ENCODE peak calls at places on chromosomes 16 and 17, in four cellular contexts. U is hepatocyte, K is psoas muscle, O is brain microvascular endothelial cell. N is an unnamed sample.

GRCh38 chr17:40663252-40663651 is 1.7 kb downstream of the KRT222 start:
- DNase-seq in K (no peak), U (no peak), O (no peak), N (no peak)

GRCh38 chr17:75077490-75078096 is 10.2 kb upstream of the SLC16A5 start:
- DNase-seq in U (peak; percentile 54), K (peak; percentile 85), O (no peak), N (peak; percentile 32)

GRCh38 chr17:21573961-21574610 is 118.2 kb upstream of the KCNJ18 start:
- DNase-seq in O (peak; percentile 52), K (peak; percentile 80), U (no peak), N (peak; percentile 50)

GRCh38 chr17:7858487-7858832 is 657 bp downstream of the CYB5D1 start:
- DNase-seq in U (peak; percentile 73), K (peak; percentile 71), O (peak; percentile 29), N (no peak)

GRCh38 chr17:20191066-20191465 is 181.9 kb downstream of the SPECC1 start:
- DNase-seq in U (no peak), O (peak; percentile 68), K (no peak), N (peak; percentile 91)

GRCh38 chr16:79434771-79435170 is 165.8 kb downstream of the MAF start:
- DNase-seq in U (no peak), K (no peak), O (no peak), N (no peak)

GRCh38 chr16:80123189-80123588 is 417.6 kb upstream of the DYNLRB2 start:
- DNase-seq in U (no peak), O (peak; percentile 77), K (no peak), N (no peak)

GRCh38 chr16:27317738-27318398 is 4.1 kb downstream of the IL4R start:
- DNase-seq in O (no peak), U (no peak), K (no peak), N (no peak)

GRCh38 chr16:66007717-66008116 is 358.8 kb upstream of the CDH5 start:
- DNase-seq in K (peak; percentile 44), U (peak; percentile 8), O (peak; percentile 91), N (peak; percentile 72)

GRCh38 chr16:50198802-50199410 is 45.8 kb downstream of the TENT4B start:
- DNase-seq in K (no peak), O (no peak), U (no peak), N (no peak)

GRCh38 chr16:80274576-80275191 is 266.1 kb upstream of the DYNLRB2 start:
- DNase-seq in U (no peak), O (peak; percentile 79), K (no peak), N (peak; percentile 79)

GRCh38 chr16:68992521-68992920 is 112.9 kb upstream of the HAS3 start:
- DNase-seq in O (peak; percentile 50), U (peak; percentile 8), K (no peak), N (peak; percentile 76)

GRCh38 chr17:40111221-40112128 is 10.3 kb upstream of the MSL1 start:
- DNase-seq in U (peak; percentile 95), O (peak; percentile 77), K (peak; percentile 95), N (peak; percentile 91)

GRCh38 chr17:16005641-16006040 is 6.0 kb downstream of the TTC19 start:
- DNase-seq in O (no peak), U (no peak), K (no peak), N (no peak)

GRCh38 chr17:31373150-31374082 is 18.1 kb upstream of the RAB11FIP4 start:
- DNase-seq in U (peak; percentile 57), K (no peak), O (peak; percentile 59), N (peak; percentile 71)

GRCh38 chr17:4199818-4200402 is 56.9 kb downstream of the CYB5D2 start:
- DNase-seq in U (peak; percentile 69), O (no peak), K (no peak), N (peak; percentile 43)

GRCh38 chr17:38728290-38728831 is 1.8 kb upstream of the CISD3 start:
- DNase-seq in U (no peak), O (no peak), K (no peak), N (no peak)

GRCh38 chr16:86044241-86044671 is 145.3 kb downstream of the IRF8 start:
- DNase-seq in O (peak; percentile 2), U (peak; percentile 62), K (no peak), N (peak; percentile 22)

GRCh38 chr17:47687748-47688147 is 6.2 kb upstream of the TBKBP1 start:
- DNase-seq in K (no peak), U (no peak), O (no peak), N (no peak)

GRCh38 chr17:56597495-56597990 is 4.0 kb downstream of the NOG start:
- DNase-seq in U (peak; percentile 64), K (no peak), O (no peak), N (no peak)

GRCh38 chr17:75754378-75755204 is 10.4 kb downstream of the GALK1 start:
- DNase-seq in O (no peak), U (no peak), K (peak; percentile 44), N (no peak)

GRCh38 chr17:28086519-28086918 is 44.0 kb downstream of the NLK start:
- DNase-seq in K (no peak), O (peak; percentile 18), U (no peak), N (peak; percentile 41)

GRCh38 chr17:33303254-33303653 is 10.2 kb upstream of the ASIC2 start:
- DNase-seq in O (no peak), U (no peak), K (no peak), N (no peak)

GRCh38 chr17:33299115-33299514 is 6.0 kb upstream of the ASIC2 start:
- DNase-seq in O (no peak), K (no peak), U (no peak), N (no peak)

GRCh38 chr17:33297643-33298042 is 4.5 kb upstream of the ASIC2 start:
- DNase-seq in U (no peak), O (no peak), K (no peak), N (no peak)

GRCh38 chr17:33302394-33302793 is 9.3 kb upstream of the ASIC2 start:
- DNase-seq in O (no peak), K (no peak), U (no peak), N (no peak)
- TF ChIP-seq CTCF in O (no peak), K (no peak), U (no peak), N (no peak)

GRCh38 chr16:1745181-1745899 is 26.0 kb downstream of the NME3 start:
- DNase-seq in U (no peak), O (peak; percentile 55), K (no peak), N (peak; percentile 77)
- H3K4me3 ChIP-seq in U (no peak overlapping the region), O (peak overlapping the region; percentile 15), K (no peak overlapping the region), N (peak overlapping the region; percentile 20)

DNA sequence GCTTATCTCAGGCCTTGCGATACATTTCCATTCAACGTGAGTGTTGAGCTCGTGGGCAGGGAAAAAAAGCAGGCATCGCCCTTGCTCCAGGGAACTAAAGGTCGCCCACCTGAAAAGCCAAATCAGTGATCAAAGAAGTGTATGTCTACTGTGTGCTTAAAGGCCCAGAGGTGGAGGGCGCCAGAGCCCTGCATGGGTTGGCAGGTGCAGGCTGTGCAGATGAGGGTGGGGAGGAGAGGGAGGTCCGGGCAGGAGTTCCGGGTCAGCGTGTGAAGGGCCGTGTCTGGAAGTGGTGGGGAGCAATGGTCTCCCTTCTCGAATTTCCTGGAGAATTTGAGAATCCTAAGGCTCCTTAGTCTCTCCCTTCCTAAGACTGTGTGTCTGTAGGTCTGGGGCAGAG is 7.2 kb downstream of the ADAM11 start:
- DNase-seq in O (no peak), K (no peak), U (no peak), N (no peak)
- TF ChIP-seq CTCF in O (no peak), K (no peak), U (no peak), N (no peak)

GRCh38 chr17:80084773-80085172 is 16.6 kb upstream of the GAA start:
- DNase-seq in K (no peak), O (no peak), U (no peak), N (no peak)

GRCh38 chr17:80083136-80083661 is 18.2 kb upstream of the GAA start:
- DNase-seq in K (no peak), U (no peak), O (no peak), N (no peak)

GRCh38 chr17:80081596-80081995 is 19.8 kb upstream of the GAA start:
- DNase-seq in O (no peak), K (no peak), U (no peak), N (no peak)

GRCh38 chr17:80080081-80080480 is 21.3 kb upstream of the GAA start:
- DNase-seq in K (no peak), U (no peak), O (peak; percentile 29), N (no peak)

GRCh38 chr17:80082403-80083135 is 18.8 kb upstream of the GAA start:
- DNase-seq in O (peak; percentile 50), U (peak; percentile 86), K (peak; percentile 63), N (peak; percentile 65)
- H3K4me3 ChIP-seq in O (no peak overlapping the region), U (no peak overlapping the region), K (peak overlapping the region; percentile 40), N (no peak overlapping the region)

GRCh38 chr17:45666046-45666600 is 118.0 kb upstream of the CRHR1 start:
- DNase-seq in O (no peak), K (no peak), U (no peak), N (no peak)
- TF ChIP-seq CTCF in O (peak; percentile 15), K (no peak), U (no peak), N (no peak)

GRCh38 chr16:23952128-23953041 is 116.6 kb downstream of the PRKCB start:
- DNase-seq in K (no peak), U (peak; percentile 74), O (peak; percentile 14), N (peak; percentile 0)
- H3K4me3 ChIP-seq in K (no peak overlapping the region), U (no peak overlapping the region), O (no peak overlapping the region), N (no peak overlapping the region)

DNA sequence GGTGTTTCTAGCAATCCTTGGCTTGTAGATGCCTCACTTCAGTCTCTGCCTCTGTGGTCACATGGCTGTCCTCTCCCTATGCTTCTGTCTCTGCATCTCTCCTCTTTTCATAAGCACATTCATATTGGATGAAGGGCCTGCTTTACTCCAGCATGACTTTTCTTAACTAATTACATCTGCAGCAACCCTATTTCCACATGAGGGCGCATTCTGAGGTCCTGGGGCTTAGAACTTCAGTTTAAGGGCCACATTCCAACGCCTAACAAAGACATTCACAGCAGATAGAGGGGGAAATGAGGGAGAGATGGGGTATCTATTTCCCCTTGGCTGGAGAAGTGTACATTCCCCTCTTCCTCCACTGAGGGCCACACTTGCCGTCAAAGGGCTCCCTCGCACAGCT is 489.1 kb upstream of the SALL1 start:
- DNase-seq in O (no peak), U (no peak), K (no peak), N (no peak)
- TF ChIP-seq CTCF in O (no peak), U (no peak), K (no peak), N (no peak)

N was measured in astrocyte of the spinal cord.